ENCODE peak calls at places on chromosomes 11 and 22, in nine cellular contexts. Y is upper lobe of left lung, Z is ovary, T is HCT116, U is suprapubic skin, X is spleen, R is IMR-90, S is A549, O is body of pancreas. L is an unnamed sample.

GRCh38 chr11:107457558-107458271 is at the start of gene CWF19L2:
- DNase-seq in Y (peak; percentile 40), Z (peak; percentile 90), T (peak; percentile 93), U (peak; percentile 90), X (peak; percentile 94), R (peak; percentile 96), S (peak; percentile 69), O (peak; percentile 93), L (peak; percentile 94)

GRCh38 chr22:25368271-25368670 is 148.8 kb downstream of the CRYBB2 start:
- DNase-seq in Y (no peak), Z (no peak), T (no peak), U (no peak), X (no peak), R (peak; percentile 77), S (no peak), O (no peak), L (no peak)

GRCh38 chr11:116567721-116568242 is 205.0 kb downstream of the BUD13 start:
- DNase-seq in Y (no peak), Z (no peak), T (no peak), U (no peak), X (no peak), R (no peak), S (no peak), O (no peak), L (no peak)

GRCh38 chr11:61007383-61007970 is 36.0 kb downstream of the CD6 start:
- DNase-seq in Y (peak; percentile 88), Z (peak; percentile 54), T (no peak), U (no peak), X (no peak), R (no peak), S (no peak), O (no peak), L (no peak)

GRCh38 chr11:102047305-102047924 is at the start of gene CFAP300:
- DNase-seq in Y (peak; percentile 94), Z (peak; percentile 94), T (no peak), U (peak; percentile 93), X (peak; percentile 74), R (peak; percentile 33), S (peak; percentile 86), O (peak; percentile 76), L (peak; percentile 88)

GRCh38 chr11:46832511-46833214 is 13.4 kb downstream of the CKAP5 start:
- DNase-seq in Y (no peak), Z (no peak), T (no peak), U (no peak), X (no peak), R (no peak), S (no peak), O (no peak), L (no peak)

GRCh38 chr22:35940166-35940565 is 88.5 kb downstream of the RBFOX2 start:
- DNase-seq in Y (no peak), Z (no peak), T (no peak), U (no peak), X (no peak), R (no peak), S (no peak), O (no peak), L (no peak)

GRCh38 chr11:77147668-77148321 is 19.7 kb downstream of the MYO7A start:
- DNase-seq in Y (peak; percentile 87), Z (peak; percentile 49), T (no peak), U (no peak), X (no peak), R (no peak), S (no peak), O (peak; percentile 19), L (no peak)

GRCh38 chr22:26887916-26888315 is 230.5 kb downstream of the MIAT start:
- DNase-seq in Y (no peak), Z (no peak), T (no peak), U (no peak), X (no peak), R (no peak), S (no peak), O (no peak), L (no peak)

GRCh38 chr11:33531743-33532181 is 168.9 kb downstream of the C11orf91 start:
- DNase-seq in Y (no peak), Z (no peak), T (no peak), U (no peak), X (no peak), R (peak; percentile 80), S (no peak), O (peak; percentile 7), L (no peak)

DNA sequence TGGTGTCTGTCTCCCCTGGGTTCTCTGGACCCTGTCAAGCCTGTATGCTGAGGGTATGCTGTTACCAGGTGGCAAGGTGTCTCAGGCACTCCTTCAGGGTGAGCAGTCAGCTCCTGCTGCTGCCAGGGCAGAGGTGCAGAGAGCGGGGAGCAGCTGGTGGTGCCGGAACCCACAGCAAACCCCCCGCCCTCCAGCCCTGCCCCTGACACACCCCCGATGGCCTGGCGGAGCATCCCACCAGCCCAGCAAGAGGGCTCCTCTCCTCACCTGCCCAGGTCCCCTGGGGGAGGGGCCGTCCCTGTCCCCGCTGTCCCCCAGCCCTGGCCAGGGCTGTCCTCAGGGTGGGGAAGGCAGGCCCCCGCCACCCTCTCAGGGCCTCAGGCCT is 12.0 kb upstream of the PIM3 start:
- DNase-seq in Y (no peak), Z (no peak), T (no peak), U (no peak), X (no peak), R (no peak), S (no peak), O (no peak), L (no peak)
- H3K4me1 ChIP-seq in Y (peaks cover 44% of the 10 kb centered on the region), Z (peaks cover 6% of the 10 kb centered on the region), T (peaks cover 44% of the 10 kb centered on the region), U (peaks cover 74% of the 10 kb centered on the region), X (peaks cover 37% of the 10 kb centered on the region), R (peaks cover 29% of the 10 kb centered on the region), S (peaks cover 58% of the 10 kb centered on the region), O (peaks cover 80% of the 10 kb centered on the region), L (peaks cover 20% of the 10 kb centered on the region)

GRCh38 chr11:59206635-59207034 is 6.1 kb downstream of the MPEG1 start:
- DNase-seq in Y (no peak), Z (no peak), T (peak; percentile 21), U (no peak), X (no peak), R (peak; percentile 25), S (peak; percentile 48), O (peak; percentile 60), L (peak; percentile 32)

GRCh38 chr11:59205664-59206063 is 7.1 kb downstream of the MPEG1 start:
- DNase-seq in Y (no peak), Z (no peak), T (no peak), U (no peak), X (no peak), R (no peak), S (no peak), O (no peak), L (no peak)

GRCh38 chr11:59207988-59208432 is 4.7 kb downstream of the MPEG1 start:
- DNase-seq in Y (no peak), Z (peak; percentile 44), T (no peak), U (no peak), X (no peak), R (peak; percentile 91), S (peak; percentile 17), O (peak; percentile 64), L (no peak)

GRCh38 chr11:59212222-59212621 is 505 bp downstream of the MPEG1 start:
- DNase-seq in Y (no peak), Z (no peak), T (no peak), U (no peak), X (no peak), R (no peak), S (no peak), O (no peak), L (no peak)

DNA sequence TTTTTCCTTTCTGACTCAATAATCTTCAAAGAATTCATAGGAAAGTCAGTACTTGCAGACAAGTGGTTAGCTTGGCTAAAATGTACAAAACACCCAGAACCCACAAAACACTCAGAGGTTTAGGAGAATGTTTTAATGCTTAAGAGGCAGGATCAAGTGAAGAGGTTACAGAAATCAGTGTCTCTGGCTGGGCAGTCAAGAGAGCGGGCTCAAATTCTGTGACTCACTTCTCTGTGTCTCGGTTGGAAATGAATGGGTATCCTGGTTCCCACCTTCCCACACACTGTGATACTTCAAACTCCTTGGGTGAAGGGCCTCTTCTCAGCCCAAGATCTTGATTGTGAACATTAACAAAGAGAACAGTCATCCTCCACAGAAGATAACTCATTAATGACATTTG is 3.8 kb downstream of the MPEG1 start:
- DNase-seq in Y (no peak), Z (no peak), T (no peak), U (no peak), X (no peak), R (peak; percentile 64), S (no peak), O (no peak), L (no peak)
- TF ChIP-seq POLR2A in Y (no peak), Z (no peak), T (no peak), U (no peak), X (no peak), R (no peak), S (no peak), O (no peak), L (no peak)

GRCh38 chr11:2379471-2380174 is 2.5 kb downstream of the CD81 start:
- DNase-seq in Y (no peak), Z (peak; percentile 52), T (no peak), U (no peak), X (peak; percentile 77), R (no peak), S (no peak), O (no peak), L (no peak)
- H3K4me1 ChIP-seq in Y (peaks cover 74% of the 10 kb centered on the region), Z (peaks cover 36% of the 10 kb centered on the region), T (peaks cover 15% of the 10 kb centered on the region), U (peaks cover 71% of the 10 kb centered on the region), X (peaks cover 94% of the 10 kb centered on the region), R (peaks cover 36% of the 10 kb centered on the region), S (peaks cover 52% of the 10 kb centered on the region), O (peaks cover 81% of the 10 kb centered on the region), L (peaks cover 32% of the 10 kb centered on the region)

DNA sequence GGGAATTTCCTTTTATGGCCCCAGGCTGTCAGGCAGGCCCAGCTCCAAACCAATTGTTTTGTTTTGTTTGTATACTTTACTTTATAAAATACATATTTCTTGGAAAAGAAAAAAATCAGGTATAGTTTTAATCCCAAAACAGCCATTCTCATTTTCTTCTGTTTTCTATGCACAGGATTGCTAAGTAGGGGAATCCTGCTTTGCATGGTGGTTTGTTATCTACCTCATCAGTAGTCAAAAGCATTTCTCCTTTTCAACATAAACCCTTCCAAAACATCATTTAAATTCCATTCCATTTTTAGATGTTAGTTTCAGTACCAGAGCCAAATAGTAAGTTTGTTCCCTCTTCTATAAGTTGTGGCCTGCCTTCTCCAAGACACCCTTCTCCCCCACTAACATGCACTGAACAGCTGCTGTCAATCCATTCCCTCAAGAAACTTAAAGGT is 3.6 kb downstream of the ILK start:
- DNase-seq in Y (no peak), Z (no peak), T (no peak), U (no peak), X (no peak), R (no peak), S (no peak), O (no peak), L (no peak)
- TF ChIP-seq POLR2A in Y (no peak), Z (no peak), T (no peak), U (no peak), X (no peak), R (no peak), S (no peak), O (no peak), L (no peak)

GRCh38 chr11:8707541-8708270 is 25.1 kb downstream of the RPL27A start:
- DNase-seq in Y (no peak), Z (peak; percentile 77), T (no peak), U (no peak), X (no peak), R (no peak), S (no peak), O (peak; percentile 95), L (peak; percentile 89)
- H3K4me1 ChIP-seq in Y (no peaks in the 10 kb centered on the region), Z (peaks cover 10% of the 10 kb centered on the region), T (no peaks in the 10 kb centered on the region), U (peaks cover 28% of the 10 kb centered on the region), X (peaks cover 21% of the 10 kb centered on the region), R (peaks cover 10% of the 10 kb centered on the region), S (no peaks in the 10 kb centered on the region), O (peaks cover 37% of the 10 kb centered on the region), L (peaks cover 28% of the 10 kb centered on the region)